ENCODE peak calls at places on chromosomes 7 and 10, in seven cellular contexts. One of them, this sample, is unnamed.
A peak's percentile ranks its signal among the peaks of the same experiment; 100 is the strongest.

GRCh38 chr7:81002471-81002870 is 83.6 kb upstream of the SEMA3C start:
- DNase-seq in IMR-90: no peak
- DNase-seq in AG09309: no peak
- DNase-seq in spleen: no peak
- DNase-seq in fibroblast of mammary gland: no peak
- DNase-seq in AG10803: peak; percentile 13
- DNase-seq in psoas muscle: no peak
- DNase-seq in this sample: no peak

GRCh38 chr10:72250666-72251065 is 23.1 kb upstream of the DDIT4 start:
- DNase-seq in IMR-90: peak; percentile 82
- DNase-seq in AG09309: no peak
- DNase-seq in spleen: peak; percentile 63
- DNase-seq in fibroblast of mammary gland: peak; percentile 86
- DNase-seq in AG10803: peak; percentile 85
- DNase-seq in psoas muscle: peak; percentile 79
- DNase-seq in this sample: no peak

GRCh38 chr7:149495785-149496641 is 1.6 kb downstream of the ZNF746 start:
- DNase-seq in IMR-90: peak; percentile 85
- DNase-seq in AG09309: peak; percentile 35
- DNase-seq in spleen: no peak
- DNase-seq in fibroblast of mammary gland: peak; percentile 81
- DNase-seq in AG10803: peak; percentile 81
- DNase-seq in psoas muscle: peak; percentile 85
- DNase-seq in this sample: peak; percentile 64

GRCh38 chr10:94193466-94193924 is 169.2 kb downstream of the NOC3L start:
- DNase-seq in IMR-90: peak; percentile 90
- DNase-seq in AG09309: no peak
- DNase-seq in spleen: no peak
- DNase-seq in fibroblast of mammary gland: peak; percentile 80
- DNase-seq in AG10803: peak; percentile 55
- DNase-seq in psoas muscle: no peak
- DNase-seq in this sample: no peak

GRCh38 chr10:56646301-56646700 is 285.2 kb upstream of the ZWINT start:
- DNase-seq in IMR-90: no peak
- DNase-seq in AG09309: no peak
- DNase-seq in spleen: no peak
- DNase-seq in fibroblast of mammary gland: no peak
- DNase-seq in AG10803: no peak
- DNase-seq in psoas muscle: no peak
- DNase-seq in this sample: no peak

GRCh38 chr7:82595176-82595575 is 151.6 kb upstream of the CACNA2D1 start:
- DNase-seq in IMR-90: no peak
- DNase-seq in AG09309: no peak
- DNase-seq in spleen: no peak
- DNase-seq in fibroblast of mammary gland: no peak
- DNase-seq in AG10803: no peak
- DNase-seq in psoas muscle: no peak
- DNase-seq in this sample: no peak

GRCh38 chr10:43258032-43258921 is 8.6 kb downstream of the RASGEF1A start:
- DNase-seq in IMR-90: no peak
- DNase-seq in AG09309: no peak
- DNase-seq in spleen: no peak
- DNase-seq in fibroblast of mammary gland: no peak
- DNase-seq in AG10803: no peak
- DNase-seq in psoas muscle: no peak
- DNase-seq in this sample: no peak

GRCh38 chr10:58820862-58821559 is 308.3 kb downstream of the BICC1 start:
- DNase-seq in IMR-90: peak; percentile 79
- DNase-seq in AG09309: peak; percentile 11
- DNase-seq in spleen: no peak
- DNase-seq in fibroblast of mammary gland: peak; percentile 82
- DNase-seq in AG10803: peak; percentile 65
- DNase-seq in psoas muscle: no peak
- DNase-seq in this sample: peak; percentile 84

GRCh38 chr10:92880233-92880861 is 32.0 kb downstream of the EXOC6 start:
- DNase-seq in IMR-90: peak; percentile 63
- DNase-seq in AG09309: peak; percentile 13
- DNase-seq in spleen: no peak
- DNase-seq in fibroblast of mammary gland: peak; percentile 60
- DNase-seq in AG10803: peak; percentile 45
- DNase-seq in psoas muscle: no peak
- DNase-seq in this sample: peak; percentile 52

GRCh38 chr7:157397036-157397720 is 60.4 kb downstream of the DNAJB6 start:
- DNase-seq in IMR-90: no peak
- DNase-seq in AG09309: no peak
- DNase-seq in spleen: no peak
- DNase-seq in fibroblast of mammary gland: no peak
- DNase-seq in AG10803: no peak
- DNase-seq in psoas muscle: no peak
- DNase-seq in this sample: no peak

GRCh38 chr7:157396316-157397035 is 59.7 kb downstream of the DNAJB6 start:
- DNase-seq in IMR-90: no peak
- DNase-seq in AG09309: no peak
- DNase-seq in spleen: no peak
- DNase-seq in fibroblast of mammary gland: no peak
- DNase-seq in AG10803: no peak
- DNase-seq in psoas muscle: no peak
- DNase-seq in this sample: no peak

GRCh38 chr7:157399086-157399687 is 62.4 kb downstream of the DNAJB6 start:
- DNase-seq in IMR-90: no peak
- DNase-seq in AG09309: no peak
- DNase-seq in spleen: no peak
- DNase-seq in fibroblast of mammary gland: no peak
- DNase-seq in AG10803: no peak
- DNase-seq in psoas muscle: no peak
- DNase-seq in this sample: no peak

GRCh38 chr7:157400171-157400860 is 63.5 kb downstream of the DNAJB6 start:
- DNase-seq in IMR-90: no peak
- DNase-seq in AG09309: no peak
- DNase-seq in spleen: no peak
- DNase-seq in fibroblast of mammary gland: no peak
- DNase-seq in AG10803: no peak
- DNase-seq in psoas muscle: no peak
- DNase-seq in this sample: no peak

GRCh38 chr7:157397751-157398691 is 61.2 kb downstream of the DNAJB6 start:
- DNase-seq in IMR-90: peak; percentile 81
- DNase-seq in AG09309: peak; percentile 55
- DNase-seq in spleen: no peak
- DNase-seq in fibroblast of mammary gland: peak; percentile 60
- DNase-seq in AG10803: peak; percentile 87
- DNase-seq in psoas muscle: peak; percentile 87
- DNase-seq in this sample: peak; percentile 57
- TF ChIP-seq CTCF in IMR-90: peak; percentile 47
- TF ChIP-seq CTCF in AG09309: peak; percentile 66
- TF ChIP-seq CTCF in spleen: no peak
- TF ChIP-seq CTCF in fibroblast of mammary gland: peak; percentile 60
- TF ChIP-seq CTCF in AG10803: peak; percentile 75
- TF ChIP-seq CTCF in psoas muscle: peak; percentile 39
- TF ChIP-seq CTCF in this sample: peak; percentile 61

GRCh38 chr10:12150163-12150562 is 20.7 kb downstream of the SEC61A2 start:
- DNase-seq in IMR-90: no peak
- DNase-seq in AG09309: no peak
- DNase-seq in spleen: no peak
- DNase-seq in fibroblast of mammary gland: no peak
- DNase-seq in AG10803: no peak
- DNase-seq in psoas muscle: no peak
- DNase-seq in this sample: peak; percentile 59
- H3K4me3 ChIP-seq in IMR-90: no peak overlapping the region
- H3K4me3 ChIP-seq in AG09309: no peak overlapping the region
- H3K4me3 ChIP-seq in spleen: no peak overlapping the region
- H3K4me3 ChIP-seq in fibroblast of mammary gland: no peak overlapping the region
- H3K4me3 ChIP-seq in AG10803: no peak overlapping the region
- H3K4me3 ChIP-seq in psoas muscle: no peak overlapping the region
- H3K4me3 ChIP-seq in this sample: no peak overlapping the region

DNA sequence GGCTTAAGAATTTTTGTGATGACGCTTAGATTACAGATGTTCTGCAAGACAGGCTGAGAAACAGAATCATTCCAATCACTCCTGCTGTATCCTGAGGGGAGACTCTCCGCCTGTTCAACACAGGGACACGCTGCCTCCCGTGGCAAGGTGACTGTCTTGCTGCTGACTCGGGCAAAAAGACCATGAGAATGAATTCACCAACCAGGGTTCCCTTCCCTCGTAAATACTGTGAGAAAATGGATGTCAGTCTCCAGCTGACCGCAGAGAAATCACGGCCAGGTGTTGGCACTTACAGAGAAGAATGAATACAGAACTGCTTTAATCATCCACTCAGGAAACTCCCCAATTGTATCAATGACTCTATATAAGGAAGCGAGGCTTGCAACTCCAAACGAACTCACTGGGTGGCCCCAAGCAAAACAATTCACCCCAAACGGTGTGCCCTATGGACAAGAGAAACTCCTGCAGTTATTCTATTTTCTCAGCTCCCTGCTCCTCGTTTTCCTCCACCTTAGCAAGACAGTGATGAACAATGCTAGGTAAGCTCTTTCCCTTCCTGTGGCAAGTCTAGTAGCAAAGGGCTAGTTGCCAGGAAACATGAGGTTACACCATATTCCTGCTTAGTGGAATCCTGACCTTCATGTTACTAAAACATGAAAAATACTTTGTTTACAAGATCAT is 22.8 kb downstream of the GNA12 start:
- DNase-seq in IMR-90: peak; percentile 83
- DNase-seq in AG09309: peak; percentile 62
- DNase-seq in spleen: no peak
- DNase-seq in fibroblast of mammary gland: peak; percentile 85
- DNase-seq in AG10803: peak; percentile 90
- DNase-seq in psoas muscle: no peak
- DNase-seq in this sample: peak; percentile 89
- TF ChIP-seq CTCF in IMR-90: no peak
- TF ChIP-seq CTCF in AG09309: peak; percentile 1
- TF ChIP-seq CTCF in spleen: no peak
- TF ChIP-seq CTCF in fibroblast of mammary gland: no peak
- TF ChIP-seq CTCF in AG10803: peak; percentile 7
- TF ChIP-seq CTCF in psoas muscle: no peak
- TF ChIP-seq CTCF in this sample: no peak

GRCh38 chr7:151275813-151276577 is 27.5 kb upstream of the SMARCD3 start:
- DNase-seq in IMR-90: no peak
- DNase-seq in AG09309: no peak
- DNase-seq in spleen: no peak
- DNase-seq in fibroblast of mammary gland: no peak
- DNase-seq in AG10803: no peak
- DNase-seq in psoas muscle: no peak
- DNase-seq in this sample: no peak
- H3K4me3 ChIP-seq in IMR-90: no peak overlapping the region
- H3K4me3 ChIP-seq in AG09309: no peak overlapping the region
- H3K4me3 ChIP-seq in spleen: no peak overlapping the region
- H3K4me3 ChIP-seq in fibroblast of mammary gland: no peak overlapping the region
- H3K4me3 ChIP-seq in AG10803: no peak overlapping the region
- H3K4me3 ChIP-seq in psoas muscle: no peak overlapping the region
- H3K4me3 ChIP-seq in this sample: peak overlapping the region; percentile 34

GRCh38 chr7:116799912-116800311 is 62.5 kb upstream of the CAPZA2 start:
- DNase-seq in IMR-90: peak; percentile 41
- DNase-seq in AG09309: no peak
- DNase-seq in spleen: no peak
- DNase-seq in fibroblast of mammary gland: peak; percentile 43
- DNase-seq in AG10803: no peak
- DNase-seq in psoas muscle: no peak
- DNase-seq in this sample: peak; percentile 45

GRCh38 chr7:116800594-116800993 is 61.8 kb upstream of the CAPZA2 start:
- DNase-seq in IMR-90: no peak
- DNase-seq in AG09309: no peak
- DNase-seq in spleen: no peak
- DNase-seq in fibroblast of mammary gland: no peak
- DNase-seq in AG10803: no peak
- DNase-seq in psoas muscle: no peak
- DNase-seq in this sample: no peak

GRCh38 chr7:116802784-116803183 is 59.6 kb upstream of the CAPZA2 start:
- DNase-seq in IMR-90: peak; percentile 80
- DNase-seq in AG09309: no peak
- DNase-seq in spleen: no peak
- DNase-seq in fibroblast of mammary gland: peak; percentile 83
- DNase-seq in AG10803: peak; percentile 77
- DNase-seq in psoas muscle: no peak
- DNase-seq in this sample: peak; percentile 87

GRCh38 chr7:116802144-116802747 is 60.1 kb upstream of the CAPZA2 start:
- DNase-seq in IMR-90: peak; percentile 25
- DNase-seq in AG09309: no peak
- DNase-seq in spleen: no peak
- DNase-seq in fibroblast of mammary gland: no peak
- DNase-seq in AG10803: peak; percentile 84
- DNase-seq in psoas muscle: no peak
- DNase-seq in this sample: no peak

DNA sequence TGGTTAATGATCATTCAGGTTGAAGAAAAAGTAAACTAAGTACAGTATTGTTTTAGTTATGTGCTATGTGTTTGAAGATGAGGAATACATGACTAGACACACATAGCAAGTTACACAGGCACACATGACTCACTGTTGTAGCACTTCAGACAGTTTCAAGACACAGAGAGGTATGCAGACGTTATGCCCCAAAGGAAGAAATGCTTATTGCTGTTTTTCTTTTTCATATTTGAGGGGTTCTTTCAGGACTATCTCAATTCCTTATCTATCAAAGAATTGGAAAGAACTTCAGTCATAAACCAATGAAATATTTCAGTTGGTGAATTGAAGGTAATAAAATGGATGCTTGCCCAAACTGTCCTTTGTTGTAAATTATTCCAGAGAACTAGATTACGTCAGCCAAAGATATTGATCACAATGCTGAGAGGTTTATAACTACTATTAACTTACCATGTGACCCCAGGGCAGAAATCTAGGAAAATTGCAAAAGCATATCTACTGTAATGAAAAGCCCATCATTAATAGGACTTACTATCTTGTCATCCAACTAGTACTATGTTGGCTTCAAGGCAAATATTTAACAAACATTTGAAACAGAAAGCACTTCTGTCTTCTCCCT is 61.2 kb upstream of the CAPZA2 start:
- DNase-seq in IMR-90: peak; percentile 87
- DNase-seq in AG09309: no peak
- DNase-seq in spleen: no peak
- DNase-seq in fibroblast of mammary gland: peak; percentile 76
- DNase-seq in AG10803: peak; percentile 81
- DNase-seq in psoas muscle: no peak
- DNase-seq in this sample: peak; percentile 92
- TF ChIP-seq CTCF in IMR-90: peak; percentile 6
- TF ChIP-seq CTCF in AG09309: no peak
- TF ChIP-seq CTCF in spleen: no peak
- TF ChIP-seq CTCF in fibroblast of mammary gland: no peak
- TF ChIP-seq CTCF in AG10803: peak; percentile 32
- TF ChIP-seq CTCF in psoas muscle: no peak
- TF ChIP-seq CTCF in this sample: no peak